ENCODE peak calls at places on chromosome 11, in four cellular contexts. One of them, this sample, is unnamed.

GRCh38 chr11:2651054-2651617 is 48.7 kb downstream of the KCNQ1OT1 start:
- DNase-seq in SK-N-SH: peak
- DNase-seq in sigmoid colon: no peak
- DNase-seq in GM12878: no peak
- DNase-seq in this sample: no peak

GRCh38 chr11:68935516-68936357 is 32.0 kb downstream of the IGHMBP2 start:
- DNase-seq in SK-N-SH: no peak
- DNase-seq in sigmoid colon: no peak
- DNase-seq in GM12878: no peak
- DNase-seq in this sample: no peak

GRCh38 chr11:94938399-94939055 is 34.8 kb downstream of the CWC15 start:
- DNase-seq in SK-N-SH: peak
- DNase-seq in sigmoid colon: peak
- DNase-seq in GM12878: no peak
- DNase-seq in this sample: peak

GRCh38 chr11:129973809-129974208 is 28.8 kb downstream of the PRDM10 start:
- DNase-seq in SK-N-SH: no peak
- DNase-seq in sigmoid colon: no peak
- DNase-seq in GM12878: no peak
- DNase-seq in this sample: no peak

GRCh38 chr11:128153697-128154048 is 433.7 kb downstream of the ETS1 start:
- DNase-seq in SK-N-SH: no peak
- DNase-seq in sigmoid colon: no peak
- DNase-seq in GM12878: no peak
- DNase-seq in this sample: no peak

GRCh38 chr11:110897035-110897434 is 184.8 kb upstream of the ARHGAP20 start:
- DNase-seq in SK-N-SH: peak
- DNase-seq in sigmoid colon: no peak
- DNase-seq in GM12878: no peak
- DNase-seq in this sample: no peak

GRCh38 chr11:134371436-134372185 is 39.8 kb downstream of the GLB1L2 start:
- DNase-seq in SK-N-SH: no peak
- DNase-seq in sigmoid colon: peak
- DNase-seq in GM12878: no peak
- DNase-seq in this sample: no peak

GRCh38 chr11:111870887-111871692 is at the start of gene ALG9:
- DNase-seq in SK-N-SH: peak
- DNase-seq in sigmoid colon: peak
- DNase-seq in GM12878: peak
- DNase-seq in this sample: peak

GRCh38 chr11:57791321-57792059 is 29.9 kb downstream of the CTNND1 start:
- DNase-seq in SK-N-SH: no peak
- DNase-seq in sigmoid colon: no peak
- DNase-seq in GM12878: no peak
- DNase-seq in this sample: no peak

GRCh38 chr11:122141757-122142156 is 25.7 kb upstream of the BLID start:
- DNase-seq in SK-N-SH: no peak
- DNase-seq in sigmoid colon: no peak
- DNase-seq in GM12878: no peak
- DNase-seq in this sample: no peak

GRCh38 chr11:35943294-35943693 is 568 bp upstream of the LDLRAD3 start:
- DNase-seq in SK-N-SH: no peak
- DNase-seq in sigmoid colon: no peak
- DNase-seq in GM12878: no peak
- DNase-seq in this sample: no peak

GRCh38 chr11:91248199-91248807 is 976.3 kb upstream of the FAT3 start:
- DNase-seq in SK-N-SH: no peak
- DNase-seq in sigmoid colon: no peak
- DNase-seq in GM12878: no peak
- DNase-seq in this sample: no peak

GRCh38 chr11:99370557-99371200 is 349.9 kb downstream of the CNTN5 start:
- DNase-seq in SK-N-SH: no peak
- DNase-seq in sigmoid colon: no peak
- DNase-seq in GM12878: no peak
- DNase-seq in this sample: no peak

GRCh38 chr11:66686100-66686785 is 8.6 kb upstream of the RBM4B start:
- DNase-seq in SK-N-SH: no peak
- DNase-seq in sigmoid colon: no peak
- DNase-seq in GM12878: no peak
- DNase-seq in this sample: no peak

GRCh38 chr11:111663820-111664219 is 61.6 kb downstream of the SIK2 start:
- DNase-seq in SK-N-SH: no peak
- DNase-seq in sigmoid colon: no peak
- DNase-seq in GM12878: no peak
- DNase-seq in this sample: no peak

GRCh38 chr11:65620666-65621065 is 5.1 kb downstream of the PCNX3 start:
- DNase-seq in SK-N-SH: no peak
- DNase-seq in sigmoid colon: no peak
- DNase-seq in GM12878: no peak
- DNase-seq in this sample: no peak

GRCh38 chr11:2741377-2742131 is 41.8 kb upstream of the KCNQ1OT1 start:
- DNase-seq in SK-N-SH: no peak
- DNase-seq in sigmoid colon: peak
- DNase-seq in GM12878: no peak
- DNase-seq in this sample: no peak

GRCh38 chr11:30445056-30445455 is 122.2 kb downstream of the ARL14EP start:
- DNase-seq in SK-N-SH: no peak
- DNase-seq in sigmoid colon: no peak
- DNase-seq in GM12878: no peak
- DNase-seq in this sample: no peak

GRCh38 chr11:69611548-69612526 is 29.1 kb upstream of the CCND1 start:
- DNase-seq in SK-N-SH: no peak
- DNase-seq in sigmoid colon: no peak
- DNase-seq in GM12878: no peak
- DNase-seq in this sample: no peak

GRCh38 chr11:26350002-26350401 is 18.1 kb downstream of the ANO3 start:
- DNase-seq in SK-N-SH: no peak
- DNase-seq in sigmoid colon: no peak
- DNase-seq in GM12878: no peak
- DNase-seq in this sample: no peak

GRCh38 chr11:101686514-101686913 is 102.7 kb upstream of the TRPC6 start:
- DNase-seq in SK-N-SH: no peak
- DNase-seq in sigmoid colon: no peak
- DNase-seq in GM12878: no peak
- DNase-seq in this sample: no peak

GRCh38 chr11:97544401-97544800 is 1154.6 kb downstream of the JRKL start:
- DNase-seq in SK-N-SH: no peak
- DNase-seq in sigmoid colon: no peak
- DNase-seq in GM12878: no peak
- DNase-seq in this sample: no peak

GRCh38 chr11:35605691-35606090 is 12.6 kb upstream of the FJX1 start:
- DNase-seq in SK-N-SH: no peak
- DNase-seq in sigmoid colon: no peak
- DNase-seq in GM12878: no peak
- DNase-seq in this sample: no peak

GRCh38 chr11:37946155-37946766 is 1348.2 kb upstream of the RAG2 start:
- DNase-seq in SK-N-SH: peak
- DNase-seq in sigmoid colon: no peak
- DNase-seq in GM12878: peak
- DNase-seq in this sample: no peak

GRCh38 chr11:129733384-129733783 is 82.3 kb upstream of the TMEM45B start:
- DNase-seq in SK-N-SH: no peak
- DNase-seq in sigmoid colon: no peak
- DNase-seq in GM12878: no peak
- DNase-seq in this sample: peak

GRCh38 chr11:78453140-78453935 is 35.7 kb upstream of the GAB2 start:
- DNase-seq in SK-N-SH: no peak
- DNase-seq in sigmoid colon: no peak
- DNase-seq in GM12878: no peak
- DNase-seq in this sample: no peak

GRCh38 chr11:43419460-43419859 is 60.7 kb downstream of the TTC17 start:
- DNase-seq in SK-N-SH: peak
- DNase-seq in sigmoid colon: no peak
- DNase-seq in GM12878: no peak
- DNase-seq in this sample: no peak

GRCh38 chr11:133104014-133104753 is 428.1 kb downstream of the OPCML start:
- DNase-seq in SK-N-SH: no peak
- DNase-seq in sigmoid colon: no peak
- DNase-seq in GM12878: no peak
- DNase-seq in this sample: peak

GRCh38 chr11:116825854-116826750 is 3.0 kb upstream of the APOA4 start:
- DNase-seq in SK-N-SH: no peak
- DNase-seq in sigmoid colon: peak
- DNase-seq in GM12878: no peak
- DNase-seq in this sample: no peak

GRCh38 chr11:126012852-126013251 is 49.8 kb downstream of the CDON start:
- DNase-seq in SK-N-SH: no peak
- DNase-seq in sigmoid colon: no peak
- DNase-seq in GM12878: no peak
- DNase-seq in this sample: no peak

DNA sequence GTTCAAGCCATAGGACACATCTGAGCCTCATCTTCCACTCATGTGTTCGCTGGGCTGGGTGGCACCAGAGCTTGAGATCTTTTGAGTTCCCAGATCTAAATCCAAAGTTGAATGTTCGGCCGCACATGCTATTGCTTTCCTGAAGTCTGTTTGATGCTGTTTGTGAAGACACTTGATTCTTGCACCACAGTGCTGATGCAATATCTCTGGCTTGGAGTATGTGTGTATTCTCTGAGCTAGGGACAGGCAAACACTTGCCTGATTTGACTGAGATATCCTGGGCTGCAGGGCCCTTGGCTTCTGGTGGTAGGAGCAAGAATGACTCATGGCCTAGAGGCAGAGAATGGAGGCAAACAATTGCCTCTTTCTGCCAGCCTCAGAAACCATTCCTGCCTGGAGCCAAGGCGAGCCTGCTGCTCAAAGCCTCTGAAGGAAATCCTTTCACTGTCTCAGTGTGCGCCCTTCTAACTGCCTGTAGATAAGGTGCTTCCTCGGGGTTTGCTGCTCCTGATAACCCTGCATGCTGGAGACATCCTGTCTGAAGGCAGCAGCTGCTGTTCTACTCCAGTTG is 73.0 kb downstream of the CYB5R2 start:
- DNase-seq in SK-N-SH: no peak
- DNase-seq in sigmoid colon: peak
- DNase-seq in GM12878: no peak
- DNase-seq in this sample: no peak
- TF ChIP-seq EP300 in SK-N-SH: no peak
- TF ChIP-seq EP300 in sigmoid colon: no peak
- TF ChIP-seq EP300 in GM12878: no peak
- TF ChIP-seq EP300 in this sample: no peak

DNA sequence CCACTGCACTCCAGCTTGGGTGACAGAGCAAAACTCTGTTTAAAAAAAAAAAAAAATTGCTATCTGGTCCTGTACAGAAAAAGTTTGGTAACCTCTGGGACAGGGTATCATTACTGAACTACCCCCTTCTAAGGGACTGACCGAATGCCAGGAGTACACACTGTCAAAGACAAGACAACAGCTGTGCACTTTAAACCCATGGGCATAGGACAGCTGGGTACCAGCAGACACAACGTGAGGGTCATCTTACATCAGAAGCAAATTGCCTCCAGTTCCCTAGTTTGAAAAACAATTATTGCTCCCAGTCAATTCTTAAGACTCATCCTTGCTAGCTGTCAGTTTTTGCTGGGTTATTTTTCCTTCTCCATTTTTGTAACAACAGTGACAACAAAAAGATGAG is 17.8 kb downstream of the CD59 start:
- DNase-seq in SK-N-SH: no peak
- DNase-seq in sigmoid colon: no peak
- DNase-seq in GM12878: no peak
- DNase-seq in this sample: no peak
- TF ChIP-seq EP300 in SK-N-SH: no peak
- TF ChIP-seq EP300 in sigmoid colon: no peak
- TF ChIP-seq EP300 in GM12878: no peak
- TF ChIP-seq EP300 in this sample: no peak

GRCh38 chr11:12195773-12196172 is 85.4 kb downstream of the MICAL2 start:
- DNase-seq in SK-N-SH: no peak
- DNase-seq in sigmoid colon: no peak
- DNase-seq in GM12878: no peak
- DNase-seq in this sample: no peak
- TF ChIP-seq EP300 in SK-N-SH: no peak
- TF ChIP-seq EP300 in sigmoid colon: no peak
- TF ChIP-seq EP300 in GM12878: no peak
- TF ChIP-seq EP300 in this sample: no peak

DNA sequence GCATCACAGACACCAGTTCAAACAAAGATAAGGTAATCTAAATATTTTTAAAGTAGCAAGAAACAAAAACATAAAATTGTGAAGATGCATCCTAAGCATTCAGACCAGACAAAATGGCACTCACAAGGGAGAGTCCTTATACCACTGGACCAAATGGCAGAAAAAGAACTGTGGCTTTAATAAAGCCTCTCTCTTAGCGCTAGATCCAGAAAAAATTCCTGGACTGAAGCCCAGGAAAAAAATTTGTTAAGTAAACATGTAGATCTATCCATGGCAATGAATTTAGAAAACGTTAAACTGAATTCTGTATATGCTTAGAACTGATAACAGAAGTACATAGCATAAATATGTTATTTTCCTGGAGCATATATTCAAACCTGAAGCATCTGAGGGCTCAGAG is 11.7 kb upstream of the CD59 start:
- DNase-seq in SK-N-SH: no peak
- DNase-seq in sigmoid colon: no peak
- DNase-seq in GM12878: no peak
- DNase-seq in this sample: no peak
- TF ChIP-seq EP300 in SK-N-SH: no peak
- TF ChIP-seq EP300 in sigmoid colon: no peak
- TF ChIP-seq EP300 in GM12878: no peak
- TF ChIP-seq EP300 in this sample: no peak

DNA sequence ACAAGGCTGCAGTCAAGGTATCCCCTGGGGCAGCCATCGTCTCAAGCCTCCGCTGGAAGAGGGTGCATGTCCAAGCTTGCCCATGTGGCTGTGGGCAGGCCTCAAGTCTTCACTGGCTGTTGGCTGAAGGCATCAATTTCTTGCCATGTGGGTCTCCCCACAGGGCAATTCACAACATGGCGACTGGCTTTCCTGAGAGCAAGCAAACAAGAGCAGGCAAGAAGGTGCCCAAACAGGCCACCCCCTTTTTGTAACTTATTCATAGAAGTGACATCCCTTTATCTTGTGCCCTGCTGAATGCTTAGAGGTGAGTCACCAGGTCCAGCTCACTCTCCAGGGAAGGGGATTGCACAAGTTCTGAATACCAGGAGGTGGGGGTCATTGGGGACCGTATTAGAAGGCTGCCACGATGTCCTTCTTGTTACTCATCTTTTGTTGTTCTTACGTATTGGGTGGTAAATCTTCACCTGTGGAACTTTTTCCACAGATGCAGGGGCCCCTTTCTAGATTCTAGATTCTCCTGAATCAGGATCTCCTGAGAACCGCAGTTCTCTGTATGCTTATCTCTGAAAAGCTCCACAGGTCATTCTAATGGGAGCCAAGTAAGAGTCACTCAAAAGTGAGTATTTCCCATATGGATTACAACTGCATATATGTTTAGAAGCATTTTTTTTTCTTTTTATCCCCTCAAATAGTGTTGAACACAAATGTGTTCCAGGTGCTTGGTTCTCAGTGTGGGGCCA is 44.2 kb upstream of the MICAL2 start:
- DNase-seq in SK-N-SH: no peak
- DNase-seq in sigmoid colon: peak
- DNase-seq in GM12878: no peak
- DNase-seq in this sample: no peak
- TF ChIP-seq EP300 in SK-N-SH: peak
- TF ChIP-seq EP300 in sigmoid colon: no peak
- TF ChIP-seq EP300 in GM12878: no peak
- TF ChIP-seq EP300 in this sample: no peak